ENCODE peak calls at places on chromosomes 6 and 20, in eight cellular contexts. N, H, E, J, W, A, R and V are unnamed samples.

GRCh38 chr6:13554929-13555333 is 19.5 kb upstream of the SIRT5 start:
- DNase-seq in A (no peak), R (no peak), W (peak), H (no peak), J (no peak), E (no peak), N (no peak), V (peak)

GRCh38 chr20:59820204-59821041 is 113.0 kb downstream of the SYCP2 start:
- DNase-seq in N (peak), A (no peak), W (peak), H (peak), R (peak), J (no peak), E (peak), V (peak)

GRCh38 chr6:84504025-84504424 is 260.4 kb downstream of the TBX18 start:
- DNase-seq in N (no peak), H (no peak), J (no peak), E (no peak), W (no peak), R (no peak), A (no peak), V (no peak)

GRCh38 chr6:148118303-148118702 is 224.3 kb upstream of the SASH1 start:
- DNase-seq in W (no peak), H (no peak), R (no peak), N (no peak), J (no peak), E (no peak), A (no peak), V (no peak)

GRCh38 chr6:87828044-87828443 is 126.0 kb upstream of the AKIRIN2 start:
- DNase-seq in A (no peak), N (no peak), R (no peak), J (no peak), W (peak), H (no peak), E (no peak), V (no peak)

GRCh38 chr6:81890846-81891245 is 138.4 kb upstream of the TENT5A start:
- DNase-seq in W (no peak), A (no peak), H (no peak), E (no peak), R (no peak), N (no peak), J (no peak), V (no peak)

GRCh38 chr6:75213112-75213511 is 7.3 kb upstream of the COL12A1 start:
- DNase-seq in W (no peak), E (no peak), H (no peak), A (no peak), N (no peak), J (no peak), R (no peak), V (no peak)

GRCh38 chr6:75244063-75244575 is 518 bp upstream of the COX7A2 start:
- DNase-seq in W (no peak), E (no peak), J (no peak), H (no peak), R (no peak), A (no peak), N (no peak), V (no peak)

GRCh38 chr6:145845557-145845956 is 31.0 kb upstream of the FBXO30 start:
- DNase-seq in A (no peak), J (no peak), E (no peak), N (no peak), H (no peak), W (no peak), R (no peak), V (no peak)

GRCh38 chr20:18506744-18507143 is 996 bp upstream of the SEC23B start:
- DNase-seq in A (no peak), N (peak), W (no peak), H (no peak), E (no peak), R (no peak), J (no peak), V (no peak)

GRCh38 chr20:43513298-43514061 is 6.0 kb downstream of the L3MBTL1 start:
- DNase-seq in E (no peak), R (no peak), A (no peak), H (no peak), J (no peak), W (no peak), N (no peak), V (no peak)
- H3K27ac ChIP-seq in E (peak), R (no peak), A (peak), H (peak), J (no peak), W (no peak), N (no peak), V (peak)

DNA sequence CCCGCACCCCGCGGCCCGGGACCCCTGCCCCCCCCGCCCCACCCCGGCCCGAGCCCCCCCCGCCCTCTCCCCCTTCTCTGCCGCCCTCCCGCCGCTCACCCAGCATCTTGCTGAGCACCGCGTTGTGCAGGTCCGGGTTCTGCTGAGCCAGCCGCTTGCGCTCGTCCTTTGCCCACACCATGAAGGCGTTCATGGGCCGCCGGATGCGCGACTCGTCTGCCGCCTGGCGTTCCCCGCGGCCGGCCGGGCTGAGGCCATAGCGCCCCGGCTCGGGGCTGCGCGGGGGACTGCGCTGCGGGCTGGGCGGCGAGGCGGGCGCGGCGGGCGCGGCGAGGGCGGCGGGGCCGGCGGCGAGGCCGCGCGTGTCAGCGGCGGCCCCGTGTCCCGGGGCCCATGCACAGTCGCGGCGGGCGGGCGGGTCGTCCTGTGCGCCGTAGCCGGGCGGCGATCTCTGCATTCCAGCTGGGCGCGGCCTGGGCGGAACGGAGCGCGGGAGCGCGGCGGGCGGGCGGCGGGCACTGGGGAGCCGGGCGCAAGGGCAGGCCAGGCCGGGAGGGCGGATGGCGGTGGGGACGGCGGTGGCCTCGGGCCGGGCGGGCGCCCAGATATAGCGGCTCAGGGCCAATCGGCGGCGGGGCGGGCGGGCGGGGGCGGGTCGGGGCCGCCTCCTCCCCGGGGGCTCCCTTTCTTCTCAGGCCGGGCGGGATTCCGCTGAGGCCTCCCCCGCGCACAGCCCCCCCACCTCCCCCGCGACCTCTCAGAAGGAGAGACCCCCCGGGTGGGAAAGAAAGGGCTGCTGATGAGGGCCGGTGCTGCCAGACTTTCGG is at the start of gene SOX18:
- DNase-seq in N (no peak), E (no peak), J (no peak), A (no peak), R (no peak), W (peak), H (no peak), V (no peak)
- H3K27ac ChIP-seq in N (no peak), E (no peak), J (no peak), A (peak), R (no peak), W (peak), H (peak), V (no peak)

DNA sequence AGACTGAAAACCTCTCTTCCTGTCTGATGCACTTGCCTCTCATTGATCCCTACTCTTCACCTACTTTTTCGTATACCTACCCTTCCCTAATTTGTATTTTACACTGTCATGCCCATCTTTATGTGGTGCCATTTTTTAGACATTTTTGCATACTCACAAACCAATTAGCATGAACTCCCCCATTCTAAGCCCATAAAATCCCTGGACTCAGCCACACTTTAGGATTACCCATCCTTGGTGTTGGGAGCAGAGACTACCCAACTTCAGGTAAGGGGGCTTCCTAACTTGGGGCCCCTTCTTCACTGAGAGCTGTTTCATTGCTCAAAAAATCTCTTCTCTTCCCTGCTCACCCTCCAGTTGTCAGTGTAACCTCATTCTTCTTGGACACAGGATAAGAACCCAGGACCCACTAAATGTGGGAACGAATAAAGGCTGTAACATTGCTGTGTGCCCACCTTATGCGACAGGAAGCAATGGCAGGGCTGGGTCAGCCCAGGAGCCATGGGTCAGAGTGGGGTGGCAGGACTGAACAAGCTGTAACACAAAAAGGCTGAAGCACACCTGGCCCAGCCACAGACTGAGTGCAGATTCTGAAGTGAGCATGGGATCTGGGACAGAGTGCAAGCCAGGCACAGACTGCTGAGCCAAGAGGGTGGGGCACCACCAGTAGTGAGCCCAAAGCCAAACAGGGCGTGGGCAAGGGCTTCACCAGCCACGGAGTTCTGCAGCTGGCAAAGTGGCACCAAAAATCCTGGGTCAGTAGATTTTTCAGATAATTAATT is 789.1 kb upstream of the HS3ST5 start:
- DNase-seq in A (no peak), H (no peak), E (no peak), J (no peak), R (no peak), W (peak), N (no peak), V (no peak)
- H3K27ac ChIP-seq in A (no peak), H (no peak), E (no peak), J (no peak), R (no peak), W (no peak), N (no peak), V (no peak)

GRCh38 chr20:48710341-48711043 is 117.3 kb downstream of the PREX1 start:
- DNase-seq in E (no peak), J (no peak), A (no peak), W (no peak), H (no peak), R (peak), N (no peak), V (no peak)
- H3K27ac ChIP-seq in E (no peak), J (no peak), A (no peak), W (no peak), H (no peak), R (no peak), N (no peak), V (peak)

DNA sequence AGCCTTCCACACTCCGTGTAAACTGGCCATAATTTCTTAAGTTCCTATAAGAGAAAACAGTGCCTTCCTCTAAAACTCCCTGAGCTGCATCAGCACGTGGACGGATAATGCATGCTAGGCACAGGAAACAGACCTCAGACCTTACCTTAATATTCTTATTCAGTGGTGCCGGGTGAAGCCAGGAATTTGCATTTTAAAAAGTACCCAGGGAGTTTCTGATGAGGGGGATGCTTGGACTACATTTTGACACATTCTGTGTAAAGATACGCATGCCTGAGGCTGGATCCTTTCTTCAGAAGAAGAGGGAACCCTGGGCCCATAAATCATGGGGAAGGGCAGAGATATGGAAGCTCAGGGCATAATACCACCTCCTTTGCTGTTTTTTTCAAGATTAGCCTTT is 218.3 kb upstream of the SOX4 start:
- DNase-seq in N (no peak), A (no peak), J (no peak), R (no peak), E (no peak), W (no peak), H (no peak), V (no peak)
- H3K27ac ChIP-seq in N (no peak), A (no peak), J (no peak), R (no peak), E (no peak), W (no peak), H (no peak), V (no peak)

DNA sequence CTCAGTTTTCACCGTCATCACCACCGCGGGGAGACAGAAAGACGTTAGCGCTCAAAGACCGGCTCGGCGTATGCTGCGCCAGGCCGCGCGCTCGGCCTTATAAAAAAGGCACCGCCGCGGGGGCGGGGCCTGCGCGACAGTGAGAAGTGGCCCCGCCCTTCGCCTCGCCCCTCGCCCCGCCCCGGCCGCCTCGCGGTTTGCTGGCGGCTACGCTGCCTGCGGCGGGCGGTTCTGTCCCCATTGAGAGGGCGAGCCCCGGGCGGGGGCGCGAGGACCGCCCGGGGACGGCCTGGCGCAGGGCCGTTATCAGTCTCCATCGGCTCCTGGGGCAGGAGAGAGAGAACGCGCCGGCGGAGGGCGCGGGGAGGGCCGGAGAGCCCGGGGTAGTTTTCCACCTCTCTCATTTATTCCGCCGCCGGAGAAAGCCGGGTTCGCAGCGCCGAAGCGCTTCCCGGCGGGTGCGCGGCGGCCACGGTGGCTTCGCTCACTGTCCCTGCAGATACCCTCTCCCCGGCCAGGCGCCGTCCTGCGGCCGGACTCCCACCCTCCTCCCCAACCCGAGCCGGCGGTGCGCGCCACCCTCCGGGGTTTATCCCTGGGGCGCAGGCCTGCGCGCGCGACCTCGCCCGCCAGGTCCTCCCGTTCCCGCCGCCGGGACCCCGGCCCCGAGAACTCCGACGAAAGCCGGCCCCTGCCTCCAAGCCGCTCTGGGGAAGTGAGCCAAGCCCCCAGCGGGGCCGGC is 122.5 kb upstream of the SLC2A12 start:
- DNase-seq in N (peak), J (no peak), R (peak), W (peak), E (no peak), H (peak), A (peak), V (peak)
- H3K27ac ChIP-seq in N (peak), J (no peak), R (peak), W (peak), E (peak), H (peak), A (peak), V (peak)

GRCh38 chr6:134081506-134081905 is 29.1 kb upstream of the SLC2A12 start:
- DNase-seq in E (no peak), H (no peak), A (no peak), W (no peak), J (no peak), N (no peak), R (no peak), V (no peak)

GRCh38 chr6:134080171-134080795 is 27.9 kb upstream of the SLC2A12 start:
- DNase-seq in E (peak), N (peak), H (peak), A (no peak), W (no peak), R (no peak), J (no peak), V (no peak)

GRCh38 chr6:134079406-134079921 is 27.0 kb upstream of the SLC2A12 start:
- DNase-seq in E (no peak), H (no peak), J (no peak), A (no peak), W (no peak), N (no peak), R (no peak), V (no peak)

GRCh38 chr6:134077301-134077700 is 24.9 kb upstream of the SLC2A12 start:
- DNase-seq in A (no peak), W (no peak), N (no peak), J (no peak), E (no peak), R (no peak), H (no peak), V (no peak)

GRCh38 chr6:134078166-134078565 is 25.7 kb upstream of the SLC2A12 start:
- DNase-seq in R (no peak), E (no peak), N (no peak), J (no peak), A (no peak), H (no peak), W (no peak), V (no peak)
- H3K27ac ChIP-seq in R (no peak), E (no peak), N (no peak), J (no peak), A (no peak), H (no peak), W (no peak), V (no peak)

GRCh38 chr20:49595811-49596545 is 28.0 kb upstream of the PTGIS start:
- DNase-seq in E (no peak), R (no peak), N (no peak), J (no peak), H (no peak), A (no peak), W (peak), V (no peak)
- H3K27ac ChIP-seq in E (no peak), R (no peak), N (no peak), J (no peak), H (peak), A (no peak), W (peak), V (no peak)

GRCh38 chr6:138503881-138504680 is 4.8 kb upstream of the NHSL1 start:
- DNase-seq in A (no peak), N (no peak), E (no peak), J (no peak), H (peak), W (no peak), R (no peak), V (no peak)
- H3K27ac ChIP-seq in A (no peak), N (no peak), E (no peak), J (no peak), H (peak), W (no peak), R (no peak), V (no peak)